ENCODE peak calls at places on chromosomes 2 and 18, in eight cellular contexts. C, H, T, S, B, R, J and G are unnamed samples. For H3K36me3, the result is how much of the 10 kb centered on the place peaks cover.

GRCh38 chr2:48435909-48436308 is 94.0 kb upstream of the STON1 start:
- DNase-seq in J (no peak), T (peak), B (no peak), C (no peak), H (no peak), R (no peak), S (peak), G (no peak)

GRCh38 chr18:26405190-26405781 is 143.1 kb downstream of the KCTD1 start:
- DNase-seq in J (no peak), C (peak), R (peak), S (peak), H (no peak), T (peak), B (peak), G (no peak)

GRCh38 chr2:159128191-159128590 is 158.3 kb downstream of the WDSUB1 start:
- DNase-seq in S (no peak), C (no peak), J (no peak), R (no peak), B (no peak), H (no peak), T (no peak), G (no peak)

GRCh38 chr2:74457129-74457548 is 1.1 kb upstream of the WBP1 start:
- DNase-seq in T (no peak), H (no peak), B (no peak), S (no peak), J (no peak), R (no peak), C (no peak), G (no peak)

GRCh38 chr2:60410458-60411146 is 142.9 kb downstream of the BCL11A start:
- DNase-seq in T (no peak), R (no peak), C (no peak), S (no peak), B (no peak), J (no peak), H (no peak), G (no peak)

GRCh38 chr2:196200557-196200956 is 29.2 kb upstream of the STK17B start:
- DNase-seq in C (no peak), B (peak), S (no peak), T (no peak), R (no peak), H (no peak), J (no peak), G (no peak)

GRCh38 chr2:147449323-147450080 is 395.3 kb upstream of the ACVR2A start:
- DNase-seq in B (no peak), S (no peak), J (no peak), H (no peak), R (peak), C (peak), T (peak), G (no peak)

GRCh38 chr18:26792661-26793060 is 72.8 kb downstream of the AQP4 start:
- DNase-seq in R (no peak), T (peak), S (peak), H (no peak), B (no peak), C (no peak), J (no peak), G (peak)

GRCh38 chr2:235903803-235904637 is 264.2 kb downstream of the GBX2 start:
- DNase-seq in J (no peak), T (no peak), S (no peak), H (no peak), C (no peak), B (no peak), R (peak), G (no peak)

GRCh38 chr2:76197842-76198448 is 487.2 kb upstream of the GCFC2 start:
- DNase-seq in R (peak), J (no peak), S (peak), B (peak), T (peak), C (peak), H (peak), G (peak)

GRCh38 chr2:222057249-222058073 is 241.3 kb downstream of the PAX3 start:
- DNase-seq in H (no peak), T (no peak), S (peak), R (peak), B (peak), C (no peak), J (no peak), G (no peak)

GRCh38 chr2:63861220-63861822 is 19.6 kb downstream of the UGP2 start:
- DNase-seq in T (no peak), H (peak), R (peak), C (peak), S (peak), J (no peak), B (peak), G (no peak)

GRCh38 chr2:15271941-15272340 is 289.2 kb downstream of the NBAS start:
- DNase-seq in J (no peak), B (no peak), H (no peak), C (no peak), T (no peak), R (no peak), S (no peak), G (no peak)

GRCh38 chr2:217277646-217278048 is 417.8 kb upstream of the TNP1 start:
- DNase-seq in C (no peak), J (no peak), B (no peak), T (peak), S (peak), H (no peak), R (no peak), G (peak)

GRCh38 chr18:57819671-57820460 is 16.8 kb upstream of the ATP8B1 start:
- DNase-seq in B (no peak), H (peak), S (peak), J (peak), T (peak), C (no peak), R (no peak), G (peak)

GRCh38 chr2:107393516-107393915 is 433.2 kb upstream of the RGPD4 start:
- DNase-seq in S (peak), T (no peak), H (no peak), J (no peak), C (no peak), R (no peak), B (no peak), G (no peak)

GRCh38 chr2:152542344-152542994 is 174.8 kb downstream of the PRPF40A start:
- DNase-seq in J (no peak), H (no peak), T (no peak), B (peak), R (no peak), S (no peak), C (no peak), G (no peak)

GRCh38 chr2:238097988-238098853 is 1.9 kb upstream of the ESPNL start:
- DNase-seq in C (peak), S (peak), R (peak), H (no peak), B (peak), T (peak), J (peak), G (peak)

GRCh38 chr2:232999354-232999753 is 13.7 kb downstream of the NGEF start:
- DNase-seq in R (peak), B (peak), H (no peak), S (no peak), J (no peak), C (no peak), T (no peak), G (no peak)

GRCh38 chr18:45384137-45384998 is 230.9 kb upstream of the SLC14A2 start:
- DNase-seq in T (peak), J (peak), S (peak), B (peak), C (peak), H (peak), R (peak), G (no peak)

GRCh38 chr2:25072606-25073005 is 30.7 kb downstream of the EFR3B start:
- DNase-seq in C (peak), T (no peak), B (no peak), H (no peak), R (no peak), J (no peak), S (no peak), G (no peak)

GRCh38 chr18:36114738-36115137 is 14.4 kb downstream of the SLC39A6 start:
- DNase-seq in T (no peak), R (no peak), J (no peak), B (no peak), C (no peak), S (no peak), H (no peak), G (no peak)
- H3K36me3 ChIP-seq in T (under half), R (under half), J (half or more), B (under half), C (under half), S (under half), H (under half), G (under half)

GRCh38 chr2:169727065-169727464 is 6.6 kb upstream of the KLHL23 start:
- DNase-seq in S (no peak), J (no peak), B (no peak), C (no peak), T (no peak), H (no peak), R (peak), G (no peak)
- H3K4me3 ChIP-seq in S (no peak), J (no peak), B (no peak), C (no peak), T (no peak), H (no peak), R (no peak), G (no peak)

DNA sequence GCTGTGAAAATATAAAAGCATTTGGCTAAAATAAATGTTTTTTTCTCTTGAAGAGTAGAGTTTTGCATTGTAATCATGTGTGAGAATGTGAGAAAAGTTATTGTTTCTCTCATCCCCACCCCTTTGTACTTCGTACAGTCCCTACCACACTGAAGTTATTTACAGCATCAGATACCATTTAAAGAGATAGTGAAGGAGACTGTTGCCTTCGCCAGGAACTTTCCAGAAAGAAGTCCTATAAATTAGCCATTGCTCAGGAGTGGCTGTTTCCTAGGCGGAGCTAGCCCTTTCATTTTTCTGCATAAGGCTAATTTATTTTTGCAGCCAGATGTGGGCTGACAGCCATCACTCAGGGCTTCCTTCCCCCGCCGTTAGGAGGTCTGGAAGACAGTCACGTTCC is 16.9 kb downstream of the TSHZ1 start:
- DNase-seq in J (no peak), B (no peak), R (no peak), S (no peak), H (no peak), C (no peak), T (no peak), G (no peak)
- H3K36me3 ChIP-seq in J (under half), B (under half), R (under half), S (under half), H (under half), C (under half), T (under half), G (under half)

DNA sequence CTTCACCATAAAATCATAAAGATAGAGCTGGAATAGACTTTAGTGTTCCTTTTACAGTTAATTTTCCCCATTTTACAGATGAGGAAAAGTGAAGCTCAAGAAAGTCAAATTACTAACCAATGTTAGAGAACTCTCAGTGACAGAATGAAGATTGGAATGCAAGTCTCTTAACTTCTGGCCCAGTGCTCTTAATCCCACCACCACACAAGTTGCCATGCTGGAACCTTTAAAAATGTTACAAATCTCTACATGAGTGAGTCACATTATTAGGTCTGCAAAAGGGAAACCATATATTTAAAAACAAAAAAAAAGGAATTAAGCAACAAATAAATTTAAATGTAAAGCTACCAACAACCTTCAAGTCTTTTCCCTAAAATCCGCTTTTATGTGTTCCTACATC is 3.5 kb downstream of the NCKAP1 start:
- DNase-seq in J (no peak), C (no peak), B (no peak), S (no peak), R (peak), T (peak), H (no peak), G (no peak)
- H3K4me3 ChIP-seq in J (peak), C (no peak), B (no peak), S (peak), R (peak), T (peak), H (no peak), G (no peak)

GRCh38 chr2:99808801-99809200 is 319.0 kb upstream of the REV1 start:
- DNase-seq in S (peak), H (no peak), R (no peak), B (no peak), C (no peak), J (no peak), T (no peak), G (no peak)
- H3K36me3 ChIP-seq in S (under half), H (under half), R (under half), B (under half), C (under half), J (under half), T (under half), G (under half)

GRCh38 chr18:32772580-32773186 is at the start of gene KLHL14:
- DNase-seq in B (peak), R (peak), S (no peak), T (no peak), H (no peak), C (no peak), J (no peak), G (no peak)

GRCh38 chr18:32770651-32771168 is 2.1 kb downstream of the KLHL14 start:
- DNase-seq in B (no peak), T (no peak), H (no peak), S (no peak), C (no peak), J (no peak), R (peak), G (no peak)

GRCh38 chr18:32771169-32771751 is 1.6 kb downstream of the KLHL14 start:
- DNase-seq in R (peak), H (no peak), J (no peak), B (peak), T (no peak), S (no peak), C (peak), G (no peak)

GRCh38 chr18:32773187-32773712 is 427 bp upstream of the KLHL14 start:
- DNase-seq in R (no peak), T (no peak), J (no peak), H (no peak), B (peak), S (no peak), C (no peak), G (no peak)

GRCh38 chr18:32771871-32772499 is 838 bp downstream of the KLHL14 start:
- DNase-seq in T (no peak), C (peak), J (no peak), S (no peak), H (no peak), R (peak), B (no peak), G (no peak)
- H3K4me3 ChIP-seq in T (peak), C (peak), J (peak), S (no peak), H (no peak), R (peak), B (peak), G (peak)

DNA sequence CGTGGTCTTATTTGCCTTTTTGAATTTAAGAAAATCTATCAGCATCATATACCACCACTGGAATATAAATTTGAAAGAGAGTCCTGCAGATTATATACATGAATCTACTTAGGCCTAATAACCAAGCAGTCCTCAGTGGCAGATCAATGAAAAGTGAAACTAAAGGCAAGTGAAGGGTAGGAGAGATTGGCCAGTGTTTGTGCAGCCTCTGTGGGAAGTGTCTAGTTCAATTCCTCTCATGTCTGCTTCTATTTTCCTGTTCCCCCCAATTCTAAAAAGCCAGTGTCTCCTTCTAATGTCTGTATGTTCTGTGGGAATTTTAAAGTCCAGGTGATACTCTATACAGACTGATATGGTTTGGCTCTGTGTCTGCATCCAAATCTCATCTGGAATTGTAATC is 61.9 kb downstream of the FN1 start:
- DNase-seq in J (no peak), B (no peak), S (no peak), C (no peak), H (no peak), T (no peak), R (no peak), G (no peak)
- H3K36me3 ChIP-seq in J (half or more), B (under half), S (half or more), C (under half), H (under half), T (half or more), R (under half), G (under half)

DNA sequence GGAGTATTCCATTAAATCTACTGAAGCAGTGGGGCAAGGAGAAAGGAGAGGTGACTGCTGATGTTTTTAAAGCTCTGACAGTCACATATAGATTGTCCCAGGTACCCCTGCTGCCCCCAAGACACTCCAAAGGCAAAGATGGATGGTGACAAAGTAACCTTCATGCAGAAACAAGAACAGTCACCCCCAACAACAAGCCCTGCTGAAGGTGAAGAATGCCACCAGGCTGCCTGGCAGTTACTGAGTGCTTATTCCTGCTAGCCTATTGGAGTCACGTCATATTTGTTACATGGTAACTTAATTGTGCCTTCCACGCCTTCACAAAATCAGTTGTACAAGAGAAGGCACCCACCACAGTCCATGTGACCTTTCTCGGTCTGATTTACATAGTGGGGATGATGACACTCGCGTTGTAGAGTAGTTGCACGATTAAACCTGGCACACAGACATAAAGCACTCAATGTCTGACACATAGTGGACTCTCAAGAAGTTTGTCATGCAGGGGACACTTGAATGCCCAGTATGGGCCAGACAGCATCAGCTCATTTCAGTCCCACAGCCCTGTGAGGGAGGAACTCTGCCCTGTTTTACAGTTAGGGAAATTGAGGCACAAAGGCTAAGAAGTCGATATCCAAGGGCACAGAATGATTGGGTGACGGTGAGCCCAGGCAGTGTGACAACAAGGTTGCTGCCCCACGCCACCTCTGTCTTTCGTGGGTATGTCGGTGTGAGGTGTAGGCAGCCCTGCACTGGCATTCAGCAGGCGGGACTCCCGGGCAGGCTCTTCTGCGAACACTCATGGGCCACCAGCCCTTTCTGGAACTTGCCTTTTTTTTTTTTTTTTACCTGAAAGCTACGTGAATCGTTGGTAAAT is 62.7 kb downstream of the ZCCHC2 start:
- DNase-seq in S (no peak), H (no peak), C (no peak), B (no peak), R (no peak), T (no peak), J (no peak), G (no peak)
- H3K4me3 ChIP-seq in S (no peak), H (no peak), C (no peak), B (no peak), R (no peak), T (no peak), J (no peak), G (no peak)

GRCh38 chr2:105299290-105299689 is 30.2 kb downstream of the TGFBRAP1 start:
- DNase-seq in S (no peak), B (peak), J (no peak), H (no peak), C (peak), R (peak), T (no peak), G (no peak)

GRCh38 chr2:105296017-105296611 is 33.4 kb downstream of the TGFBRAP1 start:
- DNase-seq in J (no peak), R (no peak), S (no peak), T (no peak), H (no peak), C (no peak), B (no peak), G (no peak)

GRCh38 chr2:105294844-105295481 is 34.6 kb downstream of the TGFBRAP1 start:
- DNase-seq in B (peak), R (peak), J (no peak), H (no peak), T (peak), C (peak), S (peak), G (no peak)

GRCh38 chr2:105297211-105297610 is 32.3 kb downstream of the TGFBRAP1 start:
- DNase-seq in H (no peak), T (no peak), R (no peak), J (no peak), C (no peak), S (no peak), B (no peak), G (no peak)

GRCh38 chr2:105298017-105298416 is 31.5 kb downstream of the TGFBRAP1 start:
- DNase-seq in C (no peak), H (no peak), J (no peak), T (no peak), B (no peak), S (no peak), R (no peak), G (no peak)
- H3K36me3 ChIP-seq in C (under half), H (under half), J (half or more), T (under half), B (half or more), S (under half), R (under half), G (under half)

DNA sequence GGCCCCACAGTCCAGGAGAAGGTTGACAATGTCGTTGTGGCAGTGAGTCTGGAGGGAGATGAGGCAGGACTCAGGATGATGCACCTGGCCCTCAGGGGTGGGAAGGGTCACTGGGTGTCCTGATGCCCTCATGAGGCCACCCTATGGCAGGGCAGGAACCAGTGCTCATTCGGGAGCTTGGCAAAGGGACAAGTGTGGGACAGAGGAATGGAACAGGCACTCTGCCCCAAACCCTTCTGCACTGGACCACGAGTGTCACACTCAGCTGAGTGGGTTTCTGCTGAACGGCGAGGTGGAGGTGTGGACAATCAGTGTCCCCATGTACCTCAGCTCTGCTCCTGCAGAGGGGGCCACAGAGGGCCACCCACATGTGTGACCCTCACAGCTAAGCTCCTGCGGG is 32.0 kb downstream of the ANKMY1 start:
- DNase-seq in J (no peak), T (no peak), R (no peak), C (no peak), H (no peak), B (no peak), S (no peak), G (no peak)
- H3K4me3 ChIP-seq in J (no peak), T (no peak), R (no peak), C (no peak), H (no peak), B (no peak), S (no peak), G (no peak)